ENCODE peak calls at places on chromosomes 7 and 10, in seven cellular contexts. F, B, C, T, Z, K and R are unnamed samples. For H3K9me3, the result is how much of the 10 kb centered on the place peaks cover.

GRCh38 chr7:15652776-15653290 is 33.6 kb downstream of the MEOX2 start:
- DNase-seq in F (no peak), B (no peak), C (no peak), T (no peak), Z (no peak), K (no peak), R (no peak)

GRCh38 chr10:110782616-110783015 is 89.1 kb upstream of the PDCD4 start:
- DNase-seq in F (no peak), B (no peak), C (no peak), T (no peak), Z (no peak), K (no peak), R (no peak)

GRCh38 chr10:1628757-1629156 is 108.6 kb downstream of the ADARB2 start:
- DNase-seq in F (no peak), B (no peak), C (no peak), T (no peak), Z (no peak), K (no peak), R (no peak)

GRCh38 chr10:70130878-70131559 is 1.6 kb downstream of the AIFM2 start:
- DNase-seq in F (no peak), B (no peak), C (no peak), T (peak), Z (no peak), K (no peak), R (no peak)

GRCh38 chr10:71575446-71575845 is 144.1 kb downstream of the C10orf105 start:
- DNase-seq in F (no peak), B (no peak), C (no peak), T (no peak), Z (peak), K (no peak), R (peak)

GRCh38 chr7:134714791-134715190 is 64.6 kb upstream of the CALD1 start:
- DNase-seq in F (no peak), B (no peak), C (no peak), T (no peak), Z (no peak), K (no peak), R (no peak)

GRCh38 chr10:86795353-86795752 is 38.9 kb downstream of the BMPR1A start:
- DNase-seq in F (no peak), B (no peak), C (no peak), T (no peak), Z (no peak), K (no peak), R (no peak)

GRCh38 chr7:98056580-98056979 is 50.1 kb upstream of the LMTK2 start:
- DNase-seq in F (no peak), B (no peak), C (no peak), T (no peak), Z (no peak), K (no peak), R (no peak)

GRCh38 chr7:154676422-154677073 is 326.4 kb downstream of the PAXIP1 start:
- DNase-seq in F (peak), B (no peak), C (no peak), T (no peak), Z (no peak), K (no peak), R (no peak)

GRCh38 chr10:60576130-60577069 is 186.7 kb upstream of the ANK3 start:
- DNase-seq in F (no peak), B (no peak), C (no peak), T (no peak), Z (no peak), K (no peak), R (no peak)

GRCh38 chr7:2715341-2716231 is 27.6 kb downstream of the AMZ1 start:
- DNase-seq in F (no peak), B (no peak), C (no peak), T (no peak), Z (no peak), K (peak), R (no peak)

GRCh38 chr10:50326757-50327701 is 75.7 kb upstream of the ASAH2 start:
- DNase-seq in F (no peak), B (no peak), C (no peak), T (no peak), Z (peak), K (no peak), R (peak)

GRCh38 chr10:49599546-49599945 is 10.6 kb upstream of the SLC18A3 start:
- DNase-seq in F (no peak), B (no peak), C (no peak), T (no peak), Z (no peak), K (no peak), R (no peak)

GRCh38 chr10:77746313-77746712 is 108.7 kb upstream of the KCNMA1 start:
- DNase-seq in F (no peak), B (no peak), C (no peak), T (no peak), Z (no peak), K (no peak), R (no peak)

GRCh38 chr10:131580076-131580652 is 268.6 kb upstream of the TCERG1L start:
- DNase-seq in F (no peak), B (no peak), C (no peak), T (peak), Z (no peak), K (no peak), R (no peak)

GRCh38 chr7:65371468-65371867 is 2.2 kb upstream of the ZNF92 start:
- DNase-seq in F (no peak), B (no peak), C (no peak), T (no peak), Z (no peak), K (no peak), R (no peak)

GRCh38 chr10:51425431-51425830 is 274.0 kb downstream of the CSTF2T start:
- DNase-seq in F (no peak), B (no peak), C (no peak), T (no peak), Z (peak), K (no peak), R (peak)

GRCh38 chr7:2660359-2661095 is 27.5 kb upstream of the AMZ1 start:
- DNase-seq in F (no peak), B (no peak), C (no peak), T (peak), Z (no peak), K (no peak), R (no peak)

GRCh38 chr10:131271966-131272365 is 39.6 kb downstream of the TCERG1L start:
- DNase-seq in F (no peak), B (no peak), C (no peak), T (peak), Z (no peak), K (no peak), R (no peak)

GRCh38 chr7:38069052-38069451 is 109.0 kb upstream of the STARD3NL start:
- DNase-seq in F (no peak), B (no peak), C (no peak), T (no peak), Z (no peak), K (no peak), R (no peak)

GRCh38 chr7:131436384-131436783 is 108.7 kb downstream of the MKLN1 start:
- DNase-seq in F (no peak), B (no peak), C (no peak), T (no peak), Z (no peak), K (no peak), R (no peak)

GRCh38 chr7:48389977-48390376 is 218.7 kb downstream of the ABCA13 start:
- DNase-seq in F (no peak), B (no peak), C (no peak), T (no peak), Z (no peak), K (no peak), R (no peak)

GRCh38 chr10:15254808-15255655 is 86.5 kb upstream of the NMT2 start:
- DNase-seq in F (no peak), B (no peak), C (no peak), T (peak), Z (peak), K (no peak), R (no peak)

GRCh38 chr7:43904533-43905208 is 1.7 kb downstream of the URGCP start:
- DNase-seq in F (no peak), B (no peak), C (no peak), T (no peak), Z (no peak), K (no peak), R (no peak)

GRCh38 chr10:123930340-123931001 is 38.9 kb upstream of the CPXM2 start:
- DNase-seq in F (no peak), B (no peak), C (no peak), T (no peak), Z (no peak), K (no peak), R (no peak)

GRCh38 chr10:78805176-78805575 is 263.6 kb upstream of the ZMIZ1 start:
- DNase-seq in F (peak), B (no peak), C (no peak), T (no peak), Z (peak), K (no peak), R (peak)

GRCh38 chr7:26704786-26705185 is 159.6 kb downstream of the SKAP2 start:
- DNase-seq in F (no peak), B (no peak), C (no peak), T (no peak), Z (no peak), K (no peak), R (no peak)

GRCh38 chr7:1344421-1344820 is 111.7 kb downstream of the UNCX start:
- DNase-seq in F (no peak), B (peak), C (no peak), T (peak), Z (no peak), K (no peak), R (no peak)

GRCh38 chr7:22853674-22854157 is 31.1 kb upstream of the TOMM7 start:
- DNase-seq in F (peak), B (no peak), C (peak), T (peak), Z (no peak), K (peak), R (no peak)
- TF ChIP-seq CTCF in F (no peak), B (no peak), C (no peak), T (no peak), Z (no peak), K (no peak), R (no peak)

DNA sequence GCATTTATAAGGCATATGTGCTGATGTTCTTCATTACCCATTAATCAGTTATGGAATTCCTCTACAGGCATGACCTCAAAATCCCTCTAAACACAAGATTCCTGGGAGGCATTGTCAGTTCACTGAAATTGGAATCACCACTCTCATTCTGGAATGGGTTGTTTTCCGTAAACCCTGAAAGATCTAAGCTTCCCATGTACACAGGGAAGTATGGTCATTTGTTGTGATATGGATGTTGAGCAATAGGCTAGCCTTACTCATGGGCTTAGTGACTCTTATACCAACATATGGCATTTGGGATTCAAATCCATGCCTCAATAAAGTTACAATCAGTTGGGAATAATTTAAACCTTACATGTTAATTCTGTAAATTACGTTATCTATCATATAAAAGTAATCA is 258.0 kb downstream of the XPNPEP1 start:
- DNase-seq in F (no peak), B (no peak), C (no peak), T (no peak), Z (no peak), K (no peak), R (no peak)
- H3K9me3 ChIP-seq in F (under half), B (under half), C (under half), T (under half), Z (under half), K (under half), R (under half)

GRCh38 chr7:94040254-94040653 is 36.1 kb upstream of the BET1 start:
- DNase-seq in F (no peak), B (no peak), C (no peak), T (no peak), Z (no peak), K (peak), R (no peak)
- H3K27ac ChIP-seq in F (no peak), B (no peak), C (no peak), T (no peak), Z (no peak), K (no peak), R (no peak)

GRCh38 chr10:52818019-52818418 is 45.4 kb upstream of the MBL2 start:
- DNase-seq in F (no peak), B (no peak), C (no peak), T (no peak), Z (no peak), K (peak), R (no peak)
- TF ChIP-seq CTCF in F (no peak), B (peak), C (no peak), T (no peak), Z (peak), K (peak), R (peak)

GRCh38 chr7:129825005-129825553 is 127.7 kb downstream of the UBE2H start:
- DNase-seq in F (peak), B (peak), C (no peak), T (peak), Z (peak), K (peak), R (peak)

GRCh38 chr7:129821476-129821875 is 131.3 kb downstream of the UBE2H start:
- DNase-seq in F (no peak), B (no peak), C (no peak), T (no peak), Z (no peak), K (no peak), R (no peak)

GRCh38 chr7:129827467-129827990 is 125.2 kb downstream of the UBE2H start:
- DNase-seq in F (no peak), B (no peak), C (no peak), T (no peak), Z (no peak), K (no peak), R (no peak)

GRCh38 chr7:129825554-129826267 is 127.0 kb downstream of the UBE2H start:
- DNase-seq in F (peak), B (peak), C (peak), T (peak), Z (peak), K (peak), R (peak)

DNA sequence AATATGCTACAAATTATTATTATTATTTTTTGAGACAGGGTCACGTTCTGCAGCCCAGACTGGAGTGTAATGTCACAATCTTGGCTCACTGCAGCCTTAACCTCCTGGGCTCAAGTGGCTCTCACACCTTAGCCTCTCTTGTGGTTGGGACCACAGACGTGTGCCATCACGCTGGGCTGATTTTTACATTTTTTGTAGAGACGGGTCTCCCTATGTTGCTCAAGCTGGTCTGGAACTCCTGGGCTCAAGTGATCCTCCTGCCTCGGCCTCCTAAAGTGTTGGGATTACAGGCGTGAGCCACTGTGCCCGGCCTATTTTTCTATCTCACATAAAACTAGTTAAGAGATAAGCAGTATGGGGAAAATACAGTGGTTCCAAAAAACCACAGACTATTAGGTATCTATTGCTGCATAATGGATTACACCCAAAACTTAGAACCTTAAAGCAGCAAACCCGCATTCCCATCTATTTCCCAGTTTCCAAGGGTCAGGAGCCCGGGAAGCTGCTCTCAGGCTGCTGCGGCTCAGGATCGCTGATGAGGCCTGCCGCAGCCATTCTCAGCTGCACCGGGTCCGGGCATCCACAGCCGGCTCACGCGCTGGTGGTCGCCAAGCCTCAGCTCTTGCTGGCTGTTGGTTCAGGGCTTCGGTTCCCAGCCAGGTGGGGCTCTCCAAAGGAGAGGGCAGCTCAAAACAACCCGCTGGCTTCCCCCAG is 128.3 kb downstream of the UBE2H start:
- DNase-seq in F (no peak), B (no peak), C (no peak), T (peak), Z (no peak), K (no peak), R (no peak)
- H3K9me3 ChIP-seq in F (under half), B (under half), C (under half), T (under half), Z (under half), K (under half), R (under half)